ENCODE peak calls at places on chromosomes 7 and 10, in ten cellular contexts. A is sigmoid colon, Z is A549, T is HepG2, D is esophagus muscularis mucosa, P is ovary, N is transverse colon, U is K562, O is stomach, R is H1. S is an unnamed sample.
A peak's percentile ranks its signal among the peaks of the same experiment; 100 is the strongest.

GRCh38 chr10:114258274-114258840 is 19.3 kb downstream of the VWA2 start:
- DNase-seq in P (no peak), O (peak; percentile 39), T (no peak), D (no peak), R (no peak), Z (no peak), A (no peak), N (peak; percentile 32), U (no peak), S (no peak)

GRCh38 chr10:121627810-121628209 is 29.6 kb upstream of the FGFR2 start:
- DNase-seq in D (no peak), U (no peak), A (peak; percentile 58), N (no peak), P (no peak), T (no peak), R (no peak), O (no peak), Z (no peak), S (no peak)

GRCh38 chr10:32367793-32368453 is 21.0 kb upstream of the EPC1 start:
- DNase-seq in U (peak; percentile 47), O (peak; percentile 68), D (no peak), Z (no peak), R (no peak), P (peak; percentile 69), N (peak; percentile 84), A (peak; percentile 83), T (peak; percentile 54), S (peak; percentile 67)

GRCh38 chr10:31320598-31321211 is 1.7 kb downstream of the ZEB1 start:
- DNase-seq in U (peak; percentile 30), D (no peak), O (no peak), N (peak; percentile 24), P (peak; percentile 58), R (no peak), A (peak; percentile 85), Z (peak; percentile 16), T (peak; percentile 43), S (peak; percentile 32)

GRCh38 chr10:49187044-49187484 is 1.1 kb downstream of the TMEM273 start:
- DNase-seq in O (peak; percentile 24), D (peak; percentile 81), U (no peak), T (no peak), N (no peak), R (no peak), A (no peak), P (no peak), Z (no peak), S (no peak)

GRCh38 chr7:157811946-157812345 is 475.1 kb downstream of the DNAJB6 start:
- DNase-seq in T (no peak), Z (no peak), N (no peak), U (no peak), R (no peak), O (no peak), D (no peak), A (no peak), P (no peak), S (no peak)

GRCh38 chr7:107967420-107967819 is 35.5 kb downstream of the LAMB1 start:
- DNase-seq in A (no peak), T (peak; percentile 90), Z (no peak), D (no peak), O (no peak), U (no peak), N (no peak), P (no peak), R (no peak), S (no peak)

GRCh38 chr7:158019726-158020705 is 567.6 kb downstream of the PTPRN2 start:
- DNase-seq in N (no peak), O (peak; percentile 24), R (no peak), A (peak; percentile 32), U (no peak), P (no peak), Z (no peak), T (no peak), D (no peak), S (no peak)

GRCh38 chr10:43042503-43043341 is 34.1 kb upstream of the RET start:
- DNase-seq in P (no peak), U (no peak), Z (no peak), O (peak; percentile 22), A (peak; percentile 47), T (no peak), D (no peak), N (no peak), R (no peak), S (no peak)

GRCh38 chr10:61486738-61487396 is 33.7 kb upstream of the TMEM26 start:
- DNase-seq in R (no peak), N (no peak), U (no peak), O (no peak), T (peak; percentile 53), P (no peak), Z (no peak), A (no peak), D (no peak), S (no peak)

GRCh38 chr10:110156046-110156445 is 51.4 kb upstream of the MXI1 start:
- DNase-seq in U (no peak), A (no peak), O (no peak), N (no peak), R (no peak), P (no peak), D (peak; percentile 4), Z (no peak), T (no peak), S (no peak)

GRCh38 chr10:61896854-61897661 is 4.4 kb upstream of the ARID5B start:
- DNase-seq in O (peak; percentile 49), T (peak; percentile 74), A (peak; percentile 73), D (no peak), Z (peak; percentile 89), N (peak; percentile 58), P (peak; percentile 68), R (peak; percentile 68), U (peak; percentile 88), S (no peak)

GRCh38 chr10:88181902-88182671 is 318.7 kb downstream of the PTEN start:
- DNase-seq in U (no peak), A (no peak), Z (no peak), R (no peak), N (no peak), D (no peak), O (no peak), P (no peak), T (no peak), S (no peak)

GRCh38 chr7:66518151-66518691 is 110.5 kb upstream of the KCTD7 start:
- DNase-seq in T (no peak), D (no peak), P (no peak), Z (no peak), O (no peak), U (no peak), R (no peak), N (no peak), A (peak; percentile 67), S (no peak)

GRCh38 chr10:3192856-3193635 is 20.5 kb upstream of the PITRM1 start:
- DNase-seq in U (peak; percentile 64), A (no peak), T (peak; percentile 29), O (peak; percentile 66), P (no peak), N (peak; percentile 61), R (no peak), Z (peak; percentile 64), D (no peak), S (peak; percentile 82)

GRCh38 chr7:2986561-2986960 is 57.1 kb downstream of the CARD11 start:
- DNase-seq in Z (no peak), A (peak; percentile 26), R (no peak), D (no peak), N (no peak), P (no peak), T (no peak), U (no peak), O (no peak), S (no peak)

GRCh38 chr7:115672024-115672423 is 358.5 kb downstream of the TFEC start:
- DNase-seq in A (no peak), U (no peak), O (no peak), P (no peak), T (no peak), N (no peak), Z (no peak), D (no peak), R (no peak), S (no peak)

GRCh38 chr7:91519241-91520200 is 255.3 kb downstream of the FZD1 start:
- DNase-seq in O (no peak), T (no peak), D (no peak), Z (no peak), R (no peak), P (no peak), A (no peak), N (no peak), U (no peak), S (no peak)

GRCh38 chr7:1919539-1920265 is 249.6 kb downstream of the ELFN1 start:
- DNase-seq in P (no peak), O (peak; percentile 68), T (peak; percentile 67), D (no peak), U (no peak), Z (no peak), N (peak; percentile 33), R (no peak), A (no peak), S (no peak)

DNA sequence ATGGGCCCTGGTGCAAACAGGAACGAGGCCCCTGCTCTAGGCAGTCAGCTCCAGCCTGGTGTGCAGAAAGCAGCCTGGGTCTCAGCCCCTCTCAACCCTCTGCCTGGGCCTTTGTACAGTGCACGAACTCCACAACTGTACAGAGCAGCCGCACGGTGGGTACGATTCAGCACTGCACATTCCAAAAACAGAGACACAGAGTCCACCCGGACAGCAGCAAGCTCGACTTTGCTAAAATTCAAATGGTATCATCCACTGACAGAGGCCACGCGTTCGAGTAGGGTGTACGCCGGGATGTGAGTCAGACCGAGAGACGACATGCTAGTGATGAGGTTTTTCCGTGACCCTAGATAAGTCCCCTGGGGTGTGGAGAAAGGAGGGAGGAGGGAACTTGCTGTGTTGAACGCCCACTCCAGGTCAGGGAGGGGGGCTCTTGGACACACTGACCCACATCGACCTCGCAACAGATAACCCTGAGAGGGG is 65.6 kb upstream of the PDGFA start:
- DNase-seq in R (no peak), A (no peak), Z (no peak), T (no peak), P (no peak), O (no peak), D (no peak), U (peak; percentile 67), N (no peak), S (no peak)
- TF ChIP-seq EP300 in R (no peak), A (no peak), Z (no peak), T (no peak), P (no peak), O (no peak), D (no peak), U (peak; percentile 70), N (no peak), S (no peak)

GRCh38 chr10:84196083-84196482 is 1.7 kb downstream of the CDHR1 start:
- DNase-seq in P (no peak), O (no peak), D (no peak), T (peak; percentile 3), U (no peak), N (peak; percentile 76), R (no peak), A (peak; percentile 9), Z (peak; percentile 28), S (no peak)
- TF ChIP-seq POLR2A in P (no peak), O (no peak), D (no peak), T (no peak), U (no peak), N (peak; percentile 71), R (no peak), A (no peak), Z (no peak), S (no peak)

GRCh38 chr7:93715234-93715633 is 140.7 kb upstream of the CALCR start:
- DNase-seq in U (peak; percentile 32), T (peak; percentile 34), P (peak; percentile 63), R (peak; percentile 33), D (no peak), Z (peak; percentile 43), N (peak; percentile 18), A (no peak), O (peak; percentile 37), S (peak; percentile 24)
- TF ChIP-seq EP300 in U (no peak), T (no peak), P (no peak), R (no peak), D (no peak), Z (no peak), N (no peak), A (no peak), O (no peak), S (no peak)

GRCh38 chr10:101032637-101033201 is 1.7 kb downstream of the SFXN3 start:
- DNase-seq in T (peak; percentile 44), A (peak; percentile 88), O (peak; percentile 51), D (peak; percentile 94), P (peak; percentile 67), N (no peak), R (no peak), Z (peak; percentile 53), U (no peak), S (no peak)
- TF ChIP-seq POLR2A in T (peak; percentile 25), A (no peak), O (no peak), D (no peak), P (no peak), N (no peak), R (no peak), Z (no peak), U (no peak), S (no peak)